ENCODE peak calls at places on chromosomes 4 and X, in seven cellular contexts. One of them, this sample, is unnamed.
A peak's percentile ranks its signal among the peaks of the same experiment; 100 is the strongest.

GRCh38 chr4:150525321-150525868 is 56.6 kb upstream of the MAB21L2 start:
- DNase-seq in tibial nerve: no peak
- DNase-seq in stimulated activated CD4-positive, alpha-beta T cell treated with anti-CD3 and anti-CD28 coated beads, TNF-alpha, amount 100 ng/mL, for 1 hour: no peak
- DNase-seq in progenitor cell of endocrine pancreas: no peak
- DNase-seq in amniotic epithelial cell: peak; percentile 21
- DNase-seq in hippocampal formation: no peak
- DNase-seq in activated B cell treated with CpG ODN at 0.5 μM for 24 hours: no peak
- DNase-seq in this sample: no peak

GRCh38 chr4:108352664-108353308 is 184.1 kb upstream of the LEF1 start:
- DNase-seq in tibial nerve: no peak
- DNase-seq in stimulated activated CD4-positive, alpha-beta T cell treated with anti-CD3 and anti-CD28 coated beads, TNF-alpha, amount 100 ng/mL, for 1 hour: no peak
- DNase-seq in progenitor cell of endocrine pancreas: no peak
- DNase-seq in amniotic epithelial cell: no peak
- DNase-seq in hippocampal formation: no peak
- DNase-seq in activated B cell treated with CpG ODN at 0.5 μM for 24 hours: no peak
- DNase-seq in this sample: no peak

GRCh38 chr4:150543042-150543441 is 38.9 kb upstream of the MAB21L2 start:
- DNase-seq in tibial nerve: no peak
- DNase-seq in stimulated activated CD4-positive, alpha-beta T cell treated with anti-CD3 and anti-CD28 coated beads, TNF-alpha, amount 100 ng/mL, for 1 hour: no peak
- DNase-seq in progenitor cell of endocrine pancreas: no peak
- DNase-seq in amniotic epithelial cell: no peak
- DNase-seq in hippocampal formation: no peak
- DNase-seq in activated B cell treated with CpG ODN at 0.5 μM for 24 hours: no peak
- DNase-seq in this sample: no peak

GRCh38 chr4:90159193-90159592 is 32.0 kb downstream of the CCSER1 start:
- DNase-seq in tibial nerve: no peak
- DNase-seq in stimulated activated CD4-positive, alpha-beta T cell treated with anti-CD3 and anti-CD28 coated beads, TNF-alpha, amount 100 ng/mL, for 1 hour: no peak
- DNase-seq in progenitor cell of endocrine pancreas: no peak
- DNase-seq in amniotic epithelial cell: no peak
- DNase-seq in hippocampal formation: no peak
- DNase-seq in activated B cell treated with CpG ODN at 0.5 μM for 24 hours: no peak
- DNase-seq in this sample: no peak

GRCh38 chr4:174520655-174521054 is 1.6 kb downstream of the HPGD start:
- DNase-seq in tibial nerve: no peak
- DNase-seq in stimulated activated CD4-positive, alpha-beta T cell treated with anti-CD3 and anti-CD28 coated beads, TNF-alpha, amount 100 ng/mL, for 1 hour: no peak
- DNase-seq in progenitor cell of endocrine pancreas: no peak
- DNase-seq in amniotic epithelial cell: no peak
- DNase-seq in hippocampal formation: no peak
- DNase-seq in activated B cell treated with CpG ODN at 0.5 μM for 24 hours: no peak
- DNase-seq in this sample: no peak

GRCh38 chr4:164935363-164935762 is 42.1 kb downstream of the TRIM61 start:
- DNase-seq in tibial nerve: no peak
- DNase-seq in stimulated activated CD4-positive, alpha-beta T cell treated with anti-CD3 and anti-CD28 coated beads, TNF-alpha, amount 100 ng/mL, for 1 hour: no peak
- DNase-seq in progenitor cell of endocrine pancreas: no peak
- DNase-seq in amniotic epithelial cell: no peak
- DNase-seq in hippocampal formation: no peak
- DNase-seq in activated B cell treated with CpG ODN at 0.5 μM for 24 hours: no peak
- DNase-seq in this sample: no peak

GRCh38 chrX:72382199-72382590 is 76.5 kb upstream of the CITED1 start:
- DNase-seq in tibial nerve: no peak
- DNase-seq in stimulated activated CD4-positive, alpha-beta T cell treated with anti-CD3 and anti-CD28 coated beads, TNF-alpha, amount 100 ng/mL, for 1 hour: no peak
- DNase-seq in progenitor cell of endocrine pancreas: no peak
- DNase-seq in amniotic epithelial cell: no peak
- DNase-seq in hippocampal formation: no peak
- DNase-seq in activated B cell treated with CpG ODN at 0.5 μM for 24 hours: no peak
- DNase-seq in this sample: no peak

GRCh38 chr4:81796790-81797528 is 325.3 kb upstream of the RASGEF1B start:
- DNase-seq in tibial nerve: no peak
- DNase-seq in stimulated activated CD4-positive, alpha-beta T cell treated with anti-CD3 and anti-CD28 coated beads, TNF-alpha, amount 100 ng/mL, for 1 hour: no peak
- DNase-seq in progenitor cell of endocrine pancreas: no peak
- DNase-seq in amniotic epithelial cell: no peak
- DNase-seq in hippocampal formation: no peak
- DNase-seq in activated B cell treated with CpG ODN at 0.5 μM for 24 hours: no peak
- DNase-seq in this sample: no peak

GRCh38 chrX:115625577-115626301 is 64.8 kb downstream of the PLS3 start:
- DNase-seq in tibial nerve: no peak
- DNase-seq in stimulated activated CD4-positive, alpha-beta T cell treated with anti-CD3 and anti-CD28 coated beads, TNF-alpha, amount 100 ng/mL, for 1 hour: no peak
- DNase-seq in progenitor cell of endocrine pancreas: no peak
- DNase-seq in amniotic epithelial cell: peak; percentile 85
- DNase-seq in hippocampal formation: no peak
- DNase-seq in activated B cell treated with CpG ODN at 0.5 μM for 24 hours: no peak
- DNase-seq in this sample: no peak

GRCh38 chr4:170656506-170656905 is 566.8 kb upstream of the AADAT start:
- DNase-seq in tibial nerve: no peak
- DNase-seq in stimulated activated CD4-positive, alpha-beta T cell treated with anti-CD3 and anti-CD28 coated beads, TNF-alpha, amount 100 ng/mL, for 1 hour: no peak
- DNase-seq in progenitor cell of endocrine pancreas: no peak
- DNase-seq in amniotic epithelial cell: peak; percentile 42
- DNase-seq in hippocampal formation: no peak
- DNase-seq in activated B cell treated with CpG ODN at 0.5 μM for 24 hours: no peak
- DNase-seq in this sample: no peak

GRCh38 chr4:89226665-89227572 is 80.7 kb downstream of the GPRIN3 start:
- DNase-seq in tibial nerve: peak; percentile 56
- DNase-seq in stimulated activated CD4-positive, alpha-beta T cell treated with anti-CD3 and anti-CD28 coated beads, TNF-alpha, amount 100 ng/mL, for 1 hour: peak; percentile 53
- DNase-seq in progenitor cell of endocrine pancreas: peak; percentile 63
- DNase-seq in amniotic epithelial cell: peak; percentile 77
- DNase-seq in hippocampal formation: peak; percentile 72
- DNase-seq in activated B cell treated with CpG ODN at 0.5 μM for 24 hours: peak; percentile 25
- DNase-seq in this sample: no peak

GRCh38 chrX:54923376-54923775 is 2.8 kb downstream of the TRO start:
- DNase-seq in tibial nerve: no peak
- DNase-seq in stimulated activated CD4-positive, alpha-beta T cell treated with anti-CD3 and anti-CD28 coated beads, TNF-alpha, amount 100 ng/mL, for 1 hour: no peak
- DNase-seq in progenitor cell of endocrine pancreas: no peak
- DNase-seq in amniotic epithelial cell: no peak
- DNase-seq in hippocampal formation: no peak
- DNase-seq in activated B cell treated with CpG ODN at 0.5 μM for 24 hours: no peak
- DNase-seq in this sample: no peak

GRCh38 chrX:47936224-47936939 is 67.4 kb downstream of the ZNF182 start:
- DNase-seq in tibial nerve: no peak
- DNase-seq in stimulated activated CD4-positive, alpha-beta T cell treated with anti-CD3 and anti-CD28 coated beads, TNF-alpha, amount 100 ng/mL, for 1 hour: no peak
- DNase-seq in progenitor cell of endocrine pancreas: no peak
- DNase-seq in amniotic epithelial cell: peak; percentile 10
- DNase-seq in hippocampal formation: no peak
- DNase-seq in activated B cell treated with CpG ODN at 0.5 μM for 24 hours: no peak
- DNase-seq in this sample: peak; percentile 35

GRCh38 chrX:136468391-136469103 is 19.2 kb upstream of the BRS3 start:
- DNase-seq in tibial nerve: no peak
- DNase-seq in stimulated activated CD4-positive, alpha-beta T cell treated with anti-CD3 and anti-CD28 coated beads, TNF-alpha, amount 100 ng/mL, for 1 hour: no peak
- DNase-seq in progenitor cell of endocrine pancreas: no peak
- DNase-seq in amniotic epithelial cell: no peak
- DNase-seq in hippocampal formation: no peak
- DNase-seq in activated B cell treated with CpG ODN at 0.5 μM for 24 hours: no peak
- DNase-seq in this sample: no peak

GRCh38 chr4:105198541-105198940 is 51.9 kb downstream of the TET2 start:
- DNase-seq in tibial nerve: no peak
- DNase-seq in stimulated activated CD4-positive, alpha-beta T cell treated with anti-CD3 and anti-CD28 coated beads, TNF-alpha, amount 100 ng/mL, for 1 hour: no peak
- DNase-seq in progenitor cell of endocrine pancreas: no peak
- DNase-seq in amniotic epithelial cell: no peak
- DNase-seq in hippocampal formation: no peak
- DNase-seq in activated B cell treated with CpG ODN at 0.5 μM for 24 hours: no peak
- DNase-seq in this sample: no peak

GRCh38 chrX:153582896-153583295 is 16.0 kb downstream of the CCNQ start:
- DNase-seq in tibial nerve: no peak
- DNase-seq in stimulated activated CD4-positive, alpha-beta T cell treated with anti-CD3 and anti-CD28 coated beads, TNF-alpha, amount 100 ng/mL, for 1 hour: peak; percentile 33
- DNase-seq in progenitor cell of endocrine pancreas: no peak
- DNase-seq in amniotic epithelial cell: peak; percentile 7
- DNase-seq in hippocampal formation: no peak
- DNase-seq in activated B cell treated with CpG ODN at 0.5 μM for 24 hours: peak; percentile 53
- DNase-seq in this sample: peak; percentile 40

GRCh38 chr4:189533603-189534002 is 407.1 kb upstream of the FRG1 start:
- DNase-seq in tibial nerve: no peak
- DNase-seq in stimulated activated CD4-positive, alpha-beta T cell treated with anti-CD3 and anti-CD28 coated beads, TNF-alpha, amount 100 ng/mL, for 1 hour: no peak
- DNase-seq in progenitor cell of endocrine pancreas: no peak
- DNase-seq in amniotic epithelial cell: peak; percentile 1
- DNase-seq in hippocampal formation: no peak
- DNase-seq in activated B cell treated with CpG ODN at 0.5 μM for 24 hours: no peak
- DNase-seq in this sample: no peak

GRCh38 chr4:108502366-108502765 is 118.0 kb upstream of the RPL34 start:
- DNase-seq in tibial nerve: no peak
- DNase-seq in stimulated activated CD4-positive, alpha-beta T cell treated with anti-CD3 and anti-CD28 coated beads, TNF-alpha, amount 100 ng/mL, for 1 hour: no peak
- DNase-seq in progenitor cell of endocrine pancreas: no peak
- DNase-seq in amniotic epithelial cell: peak; percentile 20
- DNase-seq in hippocampal formation: no peak
- DNase-seq in activated B cell treated with CpG ODN at 0.5 μM for 24 hours: no peak
- DNase-seq in this sample: no peak

GRCh38 chr4:62292911-62293310 is 1092.8 kb downstream of the ADGRL3 start:
- DNase-seq in tibial nerve: no peak
- DNase-seq in stimulated activated CD4-positive, alpha-beta T cell treated with anti-CD3 and anti-CD28 coated beads, TNF-alpha, amount 100 ng/mL, for 1 hour: no peak
- DNase-seq in progenitor cell of endocrine pancreas: no peak
- DNase-seq in amniotic epithelial cell: no peak
- DNase-seq in hippocampal formation: no peak
- DNase-seq in activated B cell treated with CpG ODN at 0.5 μM for 24 hours: no peak
- DNase-seq in this sample: no peak

GRCh38 chr4:137212601-137213000 is 319.7 kb downstream of the PCDH18 start:
- DNase-seq in tibial nerve: no peak
- DNase-seq in stimulated activated CD4-positive, alpha-beta T cell treated with anti-CD3 and anti-CD28 coated beads, TNF-alpha, amount 100 ng/mL, for 1 hour: no peak
- DNase-seq in progenitor cell of endocrine pancreas: no peak
- DNase-seq in amniotic epithelial cell: no peak
- DNase-seq in hippocampal formation: peak; percentile 6
- DNase-seq in activated B cell treated with CpG ODN at 0.5 μM for 24 hours: no peak
- DNase-seq in this sample: no peak

GRCh38 chrX:107646736-107647135 is 18.4 kb downstream of the PRPS1 start:
- DNase-seq in tibial nerve: no peak
- DNase-seq in stimulated activated CD4-positive, alpha-beta T cell treated with anti-CD3 and anti-CD28 coated beads, TNF-alpha, amount 100 ng/mL, for 1 hour: no peak
- DNase-seq in progenitor cell of endocrine pancreas: no peak
- DNase-seq in amniotic epithelial cell: no peak
- DNase-seq in hippocampal formation: no peak
- DNase-seq in activated B cell treated with CpG ODN at 0.5 μM for 24 hours: no peak
- DNase-seq in this sample: no peak

GRCh38 chr4:169062861-169063197 is 52.8 kb upstream of the CBR4 start:
- DNase-seq in tibial nerve: no peak
- DNase-seq in stimulated activated CD4-positive, alpha-beta T cell treated with anti-CD3 and anti-CD28 coated beads, TNF-alpha, amount 100 ng/mL, for 1 hour: no peak
- DNase-seq in progenitor cell of endocrine pancreas: no peak
- DNase-seq in amniotic epithelial cell: peak; percentile 90
- DNase-seq in hippocampal formation: no peak
- DNase-seq in activated B cell treated with CpG ODN at 0.5 μM for 24 hours: no peak
- DNase-seq in this sample: no peak

GRCh38 chrX:17499512-17499911 is 124.5 kb downstream of the NHS start:
- DNase-seq in tibial nerve: no peak
- DNase-seq in stimulated activated CD4-positive, alpha-beta T cell treated with anti-CD3 and anti-CD28 coated beads, TNF-alpha, amount 100 ng/mL, for 1 hour: no peak
- DNase-seq in progenitor cell of endocrine pancreas: no peak
- DNase-seq in amniotic epithelial cell: no peak
- DNase-seq in hippocampal formation: no peak
- DNase-seq in activated B cell treated with CpG ODN at 0.5 μM for 24 hours: no peak
- DNase-seq in this sample: no peak

GRCh38 chrX:72245461-72246089 is 6.7 kb upstream of the ERCC6L start:
- DNase-seq in tibial nerve: no peak
- DNase-seq in stimulated activated CD4-positive, alpha-beta T cell treated with anti-CD3 and anti-CD28 coated beads, TNF-alpha, amount 100 ng/mL, for 1 hour: no peak
- DNase-seq in progenitor cell of endocrine pancreas: peak; percentile 41
- DNase-seq in amniotic epithelial cell: peak; percentile 46
- DNase-seq in hippocampal formation: peak; percentile 5
- DNase-seq in activated B cell treated with CpG ODN at 0.5 μM for 24 hours: no peak
- DNase-seq in this sample: no peak

GRCh38 chr4:140533951-140534480 is 10.0 kb downstream of the ELMOD2 start:
- DNase-seq in tibial nerve: no peak
- DNase-seq in stimulated activated CD4-positive, alpha-beta T cell treated with anti-CD3 and anti-CD28 coated beads, TNF-alpha, amount 100 ng/mL, for 1 hour: no peak
- DNase-seq in progenitor cell of endocrine pancreas: no peak
- DNase-seq in amniotic epithelial cell: peak; percentile 55
- DNase-seq in hippocampal formation: no peak
- DNase-seq in activated B cell treated with CpG ODN at 0.5 μM for 24 hours: no peak
- DNase-seq in this sample: no peak

GRCh38 chrX:14209034-14209433 is 179.3 kb upstream of the GEMIN8 start:
- DNase-seq in tibial nerve: no peak
- DNase-seq in stimulated activated CD4-positive, alpha-beta T cell treated with anti-CD3 and anti-CD28 coated beads, TNF-alpha, amount 100 ng/mL, for 1 hour: no peak
- DNase-seq in progenitor cell of endocrine pancreas: no peak
- DNase-seq in amniotic epithelial cell: no peak
- DNase-seq in hippocampal formation: no peak
- DNase-seq in activated B cell treated with CpG ODN at 0.5 μM for 24 hours: no peak
- DNase-seq in this sample: no peak

GRCh38 chrX:53047228-53047627 is 1.4 kb upstream of the GPR173 start:
- DNase-seq in tibial nerve: no peak
- DNase-seq in stimulated activated CD4-positive, alpha-beta T cell treated with anti-CD3 and anti-CD28 coated beads, TNF-alpha, amount 100 ng/mL, for 1 hour: no peak
- DNase-seq in progenitor cell of endocrine pancreas: no peak
- DNase-seq in amniotic epithelial cell: no peak
- DNase-seq in hippocampal formation: no peak
- DNase-seq in activated B cell treated with CpG ODN at 0.5 μM for 24 hours: no peak
- DNase-seq in this sample: no peak

GRCh38 chrX:65595460-65595876 is 60.9 kb upstream of the LAS1L start:
- DNase-seq in tibial nerve: peak; percentile 97
- DNase-seq in stimulated activated CD4-positive, alpha-beta T cell treated with anti-CD3 and anti-CD28 coated beads, TNF-alpha, amount 100 ng/mL, for 1 hour: peak; percentile 78
- DNase-seq in progenitor cell of endocrine pancreas: peak; percentile 66
- DNase-seq in amniotic epithelial cell: peak; percentile 91
- DNase-seq in hippocampal formation: peak; percentile 63
- DNase-seq in activated B cell treated with CpG ODN at 0.5 μM for 24 hours: peak; percentile 71
- DNase-seq in this sample: no peak

This sample was measured in upper lobe of left lung.